ENCODE peak calls at places on chromosomes 7 and 10, in six cellular contexts. S is MM.1S, W is K562, G is mammary epithelial cell, P is colonic mucosa, Y is HCT116. K is an unnamed sample.
A peak's percentile ranks its signal among the peaks of the same experiment; 100 is the strongest.

GRCh38 chr7:84784450-84784849 is 402.4 kb downstream of the SEMA3D start:
- DNase-seq in S (no peak), W (no peak), G (no peak), P (no peak), Y (no peak), K (no peak)

GRCh38 chr10:133124357-133125211 is 35.4 kb upstream of the KNDC1 start:
- DNase-seq in S (no peak), W (peak; percentile 46), G (no peak), P (no peak), Y (no peak), K (peak; percentile 77)

GRCh38 chr10:103736763-103737162 is 118.6 kb downstream of the SH3PXD2A start:
- DNase-seq in S (no peak), W (peak; percentile 65), G (peak; percentile 77), P (no peak), Y (peak; percentile 77), K (peak; percentile 84)

GRCh38 chr7:120996333-120996982 is 7.9 kb downstream of the CPED1 start:
- DNase-seq in S (peak; percentile 77), W (no peak), G (peak; percentile 79), P (peak; percentile 88), Y (no peak), K (no peak)

GRCh38 chr10:112896273-112896672 is 53.8 kb upstream of the TCF7L2 start:
- DNase-seq in S (no peak), W (no peak), G (no peak), P (peak; percentile 44), Y (no peak), K (no peak)

GRCh38 chr10:93600861-93601773 is at the start of gene RBP4:
- DNase-seq in S (no peak), W (no peak), G (no peak), P (peak; percentile 41), Y (no peak), K (peak; percentile 55)

GRCh38 chr7:66967029-66967428 is 28.4 kb downstream of the SBDS start:
- DNase-seq in S (no peak), W (no peak), G (no peak), P (no peak), Y (no peak), K (no peak)

GRCh38 chr7:111827863-111828504 is 265.7 kb upstream of the IMMP2L start:
- DNase-seq in S (no peak), W (no peak), G (peak; percentile 79), P (no peak), Y (no peak), K (no peak)

GRCh38 chr7:79199266-79199665 is 254.2 kb downstream of the MAGI2 start:
- DNase-seq in S (no peak), W (no peak), G (no peak), P (no peak), Y (no peak), K (no peak)

GRCh38 chr7:132578826-132579225 is 2.6 kb upstream of the PLXNA4 start:
- DNase-seq in S (no peak), W (no peak), G (no peak), P (no peak), Y (no peak), K (no peak)

GRCh38 chr10:48750991-48751390 is 66.3 kb downstream of the WDFY4 start:
- DNase-seq in S (no peak), W (no peak), G (no peak), P (no peak), Y (no peak), K (no peak)

GRCh38 chr10:125878957-125879835 is 1.9 kb downstream of the DHX32 start:
- DNase-seq in S (no peak), W (no peak), G (peak; percentile 92), P (no peak), Y (peak; percentile 93), K (no peak)

GRCh38 chr10:114758331-114758730 is 63.2 kb upstream of the FHIP2A start:
- DNase-seq in S (no peak), W (no peak), G (peak; percentile 68), P (no peak), Y (no peak), K (peak; percentile 26)

GRCh38 chr7:70384891-70385290 is 747.1 kb upstream of the GALNT17 start:
- DNase-seq in S (no peak), W (no peak), G (peak; percentile 14), P (no peak), Y (no peak), K (no peak)

GRCh38 chr7:156703773-156704482 is 63.4 kb downstream of the RNF32 start:
- DNase-seq in S (peak; percentile 93), W (no peak), G (peak; percentile 20), P (no peak), Y (no peak), K (no peak)

GRCh38 chr7:91249506-91250233 is 14.6 kb upstream of the FZD1 start:
- DNase-seq in S (no peak), W (no peak), G (peak; percentile 84), P (no peak), Y (no peak), K (no peak)

GRCh38 chr7:108012499-108013430 is 9.8 kb upstream of the LAMB1 start:
- DNase-seq in S (peak; percentile 27), W (peak; percentile 74), G (peak; percentile 24), P (peak; percentile 47), Y (no peak), K (no peak)

GRCh38 chr10:110150981-110151380 is 56.4 kb upstream of the MXI1 start:
- DNase-seq in S (no peak), W (no peak), G (no peak), P (no peak), Y (no peak), K (no peak)

GRCh38 chr7:111765936-111766643 is 203.8 kb upstream of the IMMP2L start:
- DNase-seq in S (peak; percentile 90), W (no peak), G (no peak), P (no peak), Y (no peak), K (no peak)

GRCh38 chr7:28988091-28988490 is 30.0 kb upstream of the TRIL start:
- DNase-seq in S (no peak), W (no peak), G (no peak), P (no peak), Y (no peak), K (no peak)

GRCh38 chr10:71396714-71397339 is at the start of gene CDH23:
- DNase-seq in S (no peak), W (peak; percentile 78), G (no peak), P (no peak), Y (no peak), K (peak; percentile 83)

GRCh38 chr7:36305226-36305625 is 84.4 kb upstream of the ANLN start:
- DNase-seq in S (no peak), W (no peak), G (no peak), P (no peak), Y (no peak), K (no peak)

GRCh38 chr10:121900443-121901174 is 27.2 kb downstream of the ATE1 start:
- DNase-seq in S (peak; percentile 78), W (peak; percentile 38), G (peak; percentile 45), P (no peak), Y (peak; percentile 52), K (peak; percentile 84)

GRCh38 chr7:128777156-128778123 is 1.8 kb upstream of the OPN1SW start:
- DNase-seq in S (no peak), W (no peak), G (no peak), P (no peak), Y (no peak), K (no peak)

GRCh38 chr7:152909683-152910544 is 150.4 kb downstream of the ACTR3B start:
- DNase-seq in S (no peak), W (no peak), G (no peak), P (no peak), Y (no peak), K (peak; percentile 57)

GRCh38 chr10:35511649-35512048 is 93.5 kb upstream of the GJD4 start:
- DNase-seq in S (no peak), W (no peak), G (no peak), P (no peak), Y (no peak), K (no peak)

GRCh38 chr7:1950623-1951523 is 280.8 kb downstream of the ELFN1 start:
- DNase-seq in S (no peak), W (peak; percentile 68), G (no peak), P (peak; percentile 50), Y (no peak), K (no peak)
- H3K9ac ChIP-seq in S (no peak overlapping the region), W (peak overlapping the region; percentile 85), G (no peak overlapping the region), P (no peak overlapping the region), Y (no peak overlapping the region), K (no peak overlapping the region)

DNA sequence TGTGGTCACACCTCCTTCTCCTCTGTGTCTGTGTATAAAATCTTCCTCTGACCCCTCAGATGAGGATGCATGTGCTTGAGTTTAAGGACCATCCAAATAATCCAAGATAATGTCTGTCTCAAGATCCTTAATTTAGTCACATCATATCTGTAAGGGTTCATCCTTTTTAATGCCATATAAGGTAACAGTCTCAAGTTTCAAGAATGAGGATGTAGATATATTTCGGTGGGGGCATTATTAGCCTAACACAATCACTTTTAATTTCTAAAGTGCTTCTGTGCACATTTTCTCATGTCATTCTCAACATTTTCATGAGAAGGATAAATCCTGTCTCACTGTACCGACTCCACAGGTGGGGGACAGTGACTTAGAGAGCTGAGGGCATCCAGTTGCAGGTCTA is 235.3 kb downstream of the BUB3 start:
- DNase-seq in S (no peak), W (no peak), G (no peak), P (no peak), Y (no peak), K (no peak)
- H3K9me3 ChIP-seq in S (no peaks in the 10 kb centered on the region), W (no peaks in the 10 kb centered on the region), G (peaks cover 2% of the 10 kb centered on the region), P (no peaks in the 10 kb centered on the region), Y (no peaks in the 10 kb centered on the region), K (peaks cover 7% of the 10 kb centered on the region)

DNA sequence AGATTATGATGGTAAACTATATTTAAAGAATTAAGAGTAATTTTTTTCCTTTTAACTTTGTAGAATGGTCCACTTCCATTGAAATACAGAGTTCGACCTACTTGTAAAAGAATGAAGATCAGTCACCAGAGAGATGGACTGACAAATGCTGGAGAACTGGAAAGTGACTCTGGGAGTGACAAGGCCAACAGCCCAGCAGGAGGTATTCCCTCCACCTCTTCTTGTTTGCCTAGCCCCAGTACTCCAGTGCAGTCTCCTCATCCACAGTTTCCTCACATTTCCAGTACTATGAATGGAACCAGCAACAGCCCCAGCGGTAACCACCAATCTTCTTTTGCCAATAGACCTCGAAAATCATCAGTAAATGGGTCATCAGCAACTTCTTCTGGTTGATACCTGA is 8.3 kb downstream of the BMI1 start:
- DNase-seq in S (no peak), W (peak; percentile 13), G (no peak), P (no peak), Y (no peak), K (no peak)
- H3K9ac ChIP-seq in S (no peak overlapping the region), W (no peak overlapping the region), G (no peak overlapping the region), P (no peak overlapping the region), Y (no peak overlapping the region), K (no peak overlapping the region)

DNA sequence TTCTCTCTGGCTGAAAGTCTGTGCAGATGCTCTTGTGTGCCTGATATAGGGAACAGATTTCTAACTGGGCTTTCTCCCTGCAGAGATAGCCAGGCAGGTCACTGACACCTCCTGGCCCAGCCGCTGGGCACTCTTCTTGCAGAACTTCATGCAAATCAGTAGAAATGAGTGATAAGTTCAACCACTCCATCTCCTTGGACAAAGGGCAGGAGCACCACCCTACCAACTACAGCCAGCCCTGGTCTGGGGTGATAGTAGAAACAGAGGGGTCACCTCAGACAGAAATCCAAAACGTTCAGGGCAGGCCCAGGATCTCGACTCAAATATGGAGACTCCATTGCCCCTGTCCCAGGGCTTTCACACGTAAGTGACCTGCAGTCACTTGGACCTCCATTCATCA is 917.8 kb upstream of the ZNF722 start:
- DNase-seq in S (no peak), W (no peak), G (no peak), P (no peak), Y (no peak), K (no peak)
- H3K9me3 ChIP-seq in S (no peaks in the 10 kb centered on the region), W (no peaks in the 10 kb centered on the region), G (peaks cover 49% of the 10 kb centered on the region), P (no peaks in the 10 kb centered on the region), Y (peaks cover 8% of the 10 kb centered on the region), K (peaks cover 65% of the 10 kb centered on the region)

K was measured in neural progenitor cell.